ENCODE peak calls at places on chromosomes 3 and 15, in six cellular contexts. L is K562, G is HepG2, M is SK-N-SH, H is GM12878, R is H1. Q is an unnamed sample.

GRCh38 chr15:99509686-99510461 is 55.9 kb upstream of the MEF2A start:
- DNase-seq in L (no peak), G (no peak), M (no peak), H (no peak), R (no peak), Q (no peak)

GRCh38 chr3:127123533-127123932 is 69.4 kb upstream of the PRR23E start:
- DNase-seq in L (no peak), G (no peak), M (no peak), H (no peak), R (no peak), Q (no peak)

GRCh38 chr15:64146885-64147681 is 4.4 kb upstream of the SNX22 start:
- DNase-seq in L (peak), G (peak), M (peak), H (no peak), R (no peak), Q (no peak)

GRCh38 chr15:40877691-40878090 is 3.7 kb upstream of the RHOV start:
- DNase-seq in L (no peak), G (no peak), M (no peak), H (no peak), R (no peak), Q (no peak)

GRCh38 chr3:96813820-96814580 is 394 bp upstream of the EPHA6 start:
- DNase-seq in L (no peak), G (peak), M (peak), H (no peak), R (no peak), Q (no peak)

GRCh38 chr3:143671641-143672040 is 176.6 kb downstream of the SLC9A9 start:
- DNase-seq in L (no peak), G (no peak), M (no peak), H (no peak), R (no peak), Q (no peak)

GRCh38 chr15:69526086-69526485 is 73.5 kb downstream of the RPLP1 start:
- DNase-seq in L (no peak), G (no peak), M (no peak), H (no peak), R (no peak), Q (no peak)

GRCh38 chr3:100603449-100603848 is 6.0 kb upstream of the ADGRG7 start:
- DNase-seq in L (peak), G (peak), M (peak), H (no peak), R (no peak), Q (peak)

GRCh38 chr3:58234516-58234931 is 3.1 kb upstream of the ABHD6 start:
- DNase-seq in L (no peak), G (peak), M (no peak), H (no peak), R (no peak), Q (no peak)

GRCh38 chr3:146625117-146625775 is 20.1 kb upstream of the PLSCR5 start:
- DNase-seq in L (no peak), G (no peak), M (no peak), H (no peak), R (no peak), Q (no peak)

GRCh38 chr3:33636125-33636855 is 81.8 kb downstream of the CLASP2 start:
- DNase-seq in L (peak), G (peak), M (peak), H (no peak), R (no peak), Q (peak)

GRCh38 chr15:37880009-37880834 is 54.2 kb upstream of the TMCO5A start:
- DNase-seq in L (peak), G (peak), M (no peak), H (no peak), R (no peak), Q (peak)

GRCh38 chr3:159257954-159258353 is 456.1 kb downstream of the MFSD1 start:
- DNase-seq in L (no peak), G (no peak), M (no peak), H (no peak), R (no peak), Q (no peak)

GRCh38 chr3:194215392-194215791 is 79.4 kb downstream of the HES1 start:
- DNase-seq in L (no peak), G (no peak), M (no peak), H (no peak), R (no peak), Q (no peak)

GRCh38 chr3:194206375-194206774 is 70.4 kb downstream of the HES1 start:
- DNase-seq in L (no peak), G (no peak), M (no peak), H (no peak), R (no peak), Q (no peak)

GRCh38 chr3:194212869-194213320 is 76.9 kb downstream of the HES1 start:
- DNase-seq in L (peak), G (no peak), M (peak), H (no peak), R (peak), Q (no peak)

GRCh38 chr3:194208701-194209100 is 72.8 kb downstream of the HES1 start:
- DNase-seq in L (no peak), G (no peak), M (no peak), H (no peak), R (no peak), Q (no peak)

GRCh38 chr3:194212021-194212868 is 76.3 kb downstream of the HES1 start:
- DNase-seq in L (no peak), G (no peak), M (peak), H (no peak), R (no peak), Q (no peak)
- H3K4me2 ChIP-seq in L (peak), G (no peak), M (no peak), H (no peak), R (peak), Q (no peak)

DNA sequence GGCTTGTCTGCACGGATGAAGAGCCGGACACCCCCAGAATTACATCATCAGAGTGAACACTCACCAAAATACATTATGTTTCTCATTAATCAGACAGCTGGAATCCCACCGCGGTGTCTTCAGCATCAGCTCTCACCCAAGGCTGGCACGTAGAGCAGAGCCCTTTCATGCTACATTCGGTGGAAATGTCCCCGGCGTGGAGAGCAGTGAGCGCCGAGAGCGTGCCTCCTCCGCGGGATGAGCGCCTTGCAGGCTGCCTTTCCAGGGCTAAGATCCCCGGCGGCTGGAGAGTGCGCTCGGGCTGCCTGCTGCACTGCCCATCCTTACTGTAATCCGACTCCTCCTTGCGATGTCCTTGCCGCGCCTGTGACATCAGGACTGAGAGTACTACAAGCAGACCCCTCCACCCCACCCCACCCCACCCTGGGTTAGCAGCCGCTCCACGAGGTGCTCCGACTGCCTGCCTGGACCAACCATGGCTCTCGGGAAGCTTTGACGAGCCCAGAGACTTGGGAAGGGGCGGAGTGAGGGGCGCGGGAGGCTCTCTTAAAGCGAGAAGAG is at the start of gene ZNF385D:
- DNase-seq in L (no peak), G (no peak), M (peak), H (no peak), R (peak), Q (no peak)
- H3K9ac ChIP-seq in L (no peak), G (no peak), M (peak), H (no peak), R (peak), Q (no peak)

GRCh38 chr15:74855857-74856256 is 12.9 kb upstream of the ULK3 start:
- DNase-seq in L (no peak), G (no peak), M (peak), H (no peak), R (no peak), Q (no peak)

GRCh38 chr15:74850398-74850797 is 7.4 kb upstream of the ULK3 start:
- DNase-seq in L (no peak), G (no peak), M (no peak), H (no peak), R (no peak), Q (no peak)

GRCh38 chr15:74854453-74854852 is 11.5 kb upstream of the ULK3 start:
- DNase-seq in L (no peak), G (no peak), M (no peak), H (no peak), R (no peak), Q (no peak)

GRCh38 chr15:74847462-74847861 is 4.5 kb upstream of the ULK3 start:
- DNase-seq in L (no peak), G (no peak), M (no peak), H (no peak), R (no peak), Q (no peak)

GRCh38 chr15:74851960-74852359 is 9.0 kb upstream of the ULK3 start:
- DNase-seq in L (no peak), G (no peak), M (no peak), H (no peak), R (no peak), Q (no peak)
- TF ChIP-seq YY1 in L (no peak), G (no peak), M (no peak), H (no peak), R (no peak), Q (no peak)

GRCh38 chr3:112122870-112123269 is 10.2 kb downstream of the GCSAM start:
- DNase-seq in L (no peak), G (no peak), M (no peak), H (no peak), R (no peak), Q (no peak)

GRCh38 chr3:112126501-112126900 is 6.5 kb downstream of the GCSAM start:
- DNase-seq in L (no peak), G (no peak), M (no peak), H (no peak), R (peak), Q (no peak)

GRCh38 chr3:112127522-112128494 is 5.2 kb downstream of the GCSAM start:
- DNase-seq in L (no peak), G (no peak), M (no peak), H (peak), R (no peak), Q (no peak)

GRCh38 chr3:112123548-112123947 is 9.5 kb downstream of the GCSAM start:
- DNase-seq in L (no peak), G (no peak), M (no peak), H (no peak), R (no peak), Q (no peak)

DNA sequence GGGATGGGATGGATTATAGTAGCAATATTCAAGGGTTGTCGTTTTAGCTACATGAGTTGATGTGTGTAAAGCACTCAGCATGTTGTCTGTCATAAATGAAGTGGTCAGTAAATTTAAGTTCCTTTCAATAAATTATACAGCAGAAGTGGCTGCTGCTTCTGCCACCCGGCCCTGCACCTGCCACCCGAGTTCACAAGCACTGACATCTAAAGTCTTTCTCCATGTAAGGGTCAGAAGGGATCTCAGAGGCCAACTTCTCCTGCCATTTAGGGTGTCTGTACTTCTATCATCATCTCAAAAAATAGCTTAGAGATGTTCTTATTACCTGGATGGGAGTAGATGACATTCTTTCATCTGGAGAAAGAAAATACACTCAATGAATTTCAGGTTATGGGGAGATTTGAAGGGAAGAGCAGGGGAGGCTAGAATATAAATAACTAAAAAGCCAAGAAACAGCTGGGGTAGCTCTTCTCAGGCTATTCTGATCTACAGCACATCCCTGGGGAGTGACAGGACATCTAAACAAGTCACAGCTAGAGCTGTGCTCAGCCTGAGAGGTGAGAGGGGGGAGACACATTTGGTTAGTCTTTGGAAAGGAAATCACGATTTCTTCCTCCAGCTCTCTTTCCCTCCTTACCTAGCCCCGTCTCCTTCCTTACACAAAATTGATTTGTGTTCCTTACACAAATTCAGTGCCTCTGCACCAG is 8.0 kb downstream of the GCSAM start:
- DNase-seq in L (no peak), G (no peak), M (no peak), H (no peak), R (no peak), Q (no peak)
- H3K4me2 ChIP-seq in L (no peak), G (no peak), M (no peak), H (peak), R (no peak), Q (no peak)

DNA sequence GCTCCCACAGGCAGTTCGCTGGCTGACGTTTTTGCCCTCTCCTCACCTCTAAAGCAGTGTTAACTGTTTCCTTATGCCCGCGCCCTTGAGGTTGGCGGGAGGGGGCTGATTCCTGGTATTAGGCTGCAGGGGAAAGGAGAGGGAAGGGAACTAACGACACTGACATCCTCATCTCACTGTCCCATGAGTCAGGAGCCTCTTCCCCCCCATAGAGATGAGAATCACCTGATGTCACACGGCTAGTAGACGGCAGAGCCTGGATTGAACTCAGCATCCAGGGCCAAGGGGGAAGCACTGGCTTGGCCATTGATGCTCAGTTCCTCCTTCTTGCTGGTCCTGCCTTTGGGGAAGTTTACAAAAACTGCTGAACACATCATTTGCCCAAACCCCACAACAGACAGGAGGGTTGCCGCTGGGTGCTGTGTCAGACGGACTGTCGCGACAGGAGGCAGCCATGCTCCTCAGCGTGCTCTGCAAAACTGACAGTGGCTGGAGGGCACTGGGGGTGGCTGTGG is 38.5 kb downstream of the IDH2 start:
- DNase-seq in L (peak), G (no peak), M (no peak), H (no peak), R (no peak), Q (no peak)
- H3K9ac ChIP-seq in L (peak), G (no peak), M (no peak), H (no peak), R (no peak), Q (no peak)

GRCh38 chr15:74200394-74200793 is 2.2 kb downstream of the STRA6 start:
- DNase-seq in L (no peak), G (no peak), M (peak), H (no peak), R (no peak), Q (peak)
- TF ChIP-seq YY1 in L (no peak), G (no peak), M (no peak), H (no peak), R (no peak), Q (no peak)

DNA sequence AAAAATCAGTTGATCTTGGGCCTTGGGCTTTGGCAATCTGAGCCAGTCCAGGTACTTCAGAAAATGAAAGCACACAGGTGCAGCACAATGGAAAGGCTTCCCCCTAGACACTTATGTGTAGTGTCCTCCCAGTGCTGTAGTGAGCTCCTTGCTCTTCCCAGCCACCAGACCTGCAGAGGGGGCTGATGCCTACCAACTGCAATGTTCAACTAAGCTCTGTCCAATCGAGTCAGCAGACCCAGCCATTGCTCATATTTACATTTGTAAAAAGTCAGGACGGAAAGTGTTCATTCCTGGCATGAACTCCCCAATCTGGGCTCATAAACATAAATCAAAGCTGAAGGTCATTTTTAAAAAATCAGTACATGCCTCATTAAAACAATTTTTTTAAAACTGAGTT is 73.0 kb downstream of the FOXP1 start:
- DNase-seq in L (no peak), G (peak), M (no peak), H (no peak), R (no peak), Q (no peak)
- H3K4me2 ChIP-seq in L (no peak), G (no peak), M (peak), H (no peak), R (no peak), Q (no peak)

GRCh38 chr15:56805466-56806146 is 72.3 kb upstream of the ZNF280D start:
- DNase-seq in L (no peak), G (no peak), M (no peak), H (no peak), R (no peak), Q (peak)

GRCh38 chr15:56806147-56806536 is 72.8 kb upstream of the ZNF280D start:
- DNase-seq in L (no peak), G (no peak), M (no peak), H (no peak), R (no peak), Q (no peak)

GRCh38 chr15:56804908-56805307 is 71.6 kb upstream of the ZNF280D start:
- DNase-seq in L (no peak), G (no peak), M (no peak), H (no peak), R (no peak), Q (no peak)

GRCh38 chr15:56802164-56802563 is 68.9 kb upstream of the ZNF280D start:
- DNase-seq in L (no peak), G (no peak), M (no peak), H (no peak), R (no peak), Q (no peak)

GRCh38 chr15:56804279-56804678 is 71.0 kb upstream of the ZNF280D start:
- DNase-seq in L (no peak), G (no peak), M (no peak), H (no peak), R (no peak), Q (no peak)
- H3K9ac ChIP-seq in L (no peak), G (no peak), M (no peak), H (no peak), R (no peak), Q (no peak)